ENCODE peak calls at places on chromosomes 6 and 20, in four cellular contexts. One of them, this sample, is unnamed.

GRCh38 chr6:134295953-134296553 is 21.9 kb downstream of the SGK1 start:
- DNase-seq in left lung: no peak
- DNase-seq in H1: no peak
- DNase-seq in upper lobe of right lung: no peak
- DNase-seq in this sample: no peak

GRCh38 chr6:24666097-24666615 is 543 bp downstream of the TDP2 start:
- DNase-seq in left lung: peak
- DNase-seq in upper lobe of right lung: peak
- DNase-seq in H1: no peak
- DNase-seq in this sample: peak

GRCh38 chr6:89597988-89598387 is 40.6 kb downstream of the LYRM2 start:
- DNase-seq in H1: no peak
- DNase-seq in upper lobe of right lung: no peak
- DNase-seq in left lung: no peak
- DNase-seq in this sample: no peak

GRCh38 chr6:6697620-6698019 is 109.1 kb downstream of the LY86 start:
- DNase-seq in H1: no peak
- DNase-seq in left lung: no peak
- DNase-seq in upper lobe of right lung: no peak
- DNase-seq in this sample: no peak

GRCh38 chr6:43915213-43915869 is 145.3 kb downstream of the VEGFA start:
- DNase-seq in left lung: no peak
- DNase-seq in H1: no peak
- DNase-seq in upper lobe of right lung: no peak
- DNase-seq in this sample: peak

GRCh38 chr6:25331085-25331685 is 52.0 kb downstream of the CARMIL1 start:
- DNase-seq in H1: no peak
- DNase-seq in left lung: no peak
- DNase-seq in upper lobe of right lung: no peak
- DNase-seq in this sample: no peak

GRCh38 chr20:11891827-11892521 is 25.7 kb upstream of the BTBD3 start:
- DNase-seq in H1: peak
- DNase-seq in upper lobe of right lung: no peak
- DNase-seq in left lung: peak
- DNase-seq in this sample: peak

GRCh38 chr6:163457637-163458561 is 43.4 kb downstream of the QKI start:
- DNase-seq in upper lobe of right lung: no peak
- DNase-seq in left lung: no peak
- DNase-seq in H1: no peak
- DNase-seq in this sample: no peak

GRCh38 chr6:31776961-31777666 is at the start of gene VWA7:
- DNase-seq in H1: peak
- DNase-seq in upper lobe of right lung: peak
- DNase-seq in left lung: peak
- DNase-seq in this sample: peak

GRCh38 chr6:43242908-43243648 is at the start of gene TTBK1:
- DNase-seq in left lung: no peak
- DNase-seq in H1: peak
- DNase-seq in upper lobe of right lung: no peak
- DNase-seq in this sample: no peak

GRCh38 chr20:36298061-36298460 is 8.1 kb upstream of the DLGAP4 start:
- DNase-seq in upper lobe of right lung: no peak
- DNase-seq in H1: no peak
- DNase-seq in left lung: no peak
- DNase-seq in this sample: no peak

GRCh38 chr20:9884061-9884460 is 45.2 kb upstream of the PAK5 start:
- DNase-seq in upper lobe of right lung: no peak
- DNase-seq in left lung: no peak
- DNase-seq in H1: no peak
- DNase-seq in this sample: no peak

GRCh38 chr20:42255820-42256219 is 637.6 kb upstream of the CHD6 start:
- DNase-seq in H1: no peak
- DNase-seq in left lung: no peak
- DNase-seq in upper lobe of right lung: no peak
- DNase-seq in this sample: no peak

GRCh38 chr20:32089637-32090330 is 19.7 kb upstream of the TM9SF4 start:
- DNase-seq in H1: no peak
- DNase-seq in left lung: no peak
- DNase-seq in upper lobe of right lung: no peak
- DNase-seq in this sample: no peak

GRCh38 chr6:44983467-44984365 is 344.4 kb upstream of the RUNX2 start:
- DNase-seq in upper lobe of right lung: no peak
- DNase-seq in left lung: no peak
- DNase-seq in H1: no peak
- DNase-seq in this sample: no peak

GRCh38 chr6:90285611-90286381 is 10.8 kb downstream of the BACH2 start:
- DNase-seq in upper lobe of right lung: peak
- DNase-seq in H1: no peak
- DNase-seq in left lung: peak
- DNase-seq in this sample: peak

GRCh38 chr6:31083742-31084354 is 28.5 kb downstream of the C6orf15 start:
- DNase-seq in upper lobe of right lung: no peak
- DNase-seq in H1: peak
- DNase-seq in left lung: no peak
- DNase-seq in this sample: no peak

GRCh38 chr20:10239954-10240353 is 21.3 kb downstream of the SNAP25 start:
- DNase-seq in upper lobe of right lung: peak
- DNase-seq in left lung: peak
- DNase-seq in H1: no peak
- DNase-seq in this sample: peak

GRCh38 chr6:169782966-169783760 is 31.7 kb downstream of the ERMARD start:
- DNase-seq in upper lobe of right lung: no peak
- DNase-seq in H1: peak
- DNase-seq in left lung: no peak
- DNase-seq in this sample: no peak

GRCh38 chr6:4460595-4461475 is 315.4 kb upstream of the CDYL start:
- DNase-seq in H1: no peak
- DNase-seq in upper lobe of right lung: no peak
- DNase-seq in left lung: no peak
- DNase-seq in this sample: no peak

GRCh38 chr20:23970049-23970448 is 18.5 kb downstream of the GGTLC1 start:
- DNase-seq in upper lobe of right lung: no peak
- DNase-seq in H1: peak
- DNase-seq in left lung: no peak
- DNase-seq in this sample: no peak

DNA sequence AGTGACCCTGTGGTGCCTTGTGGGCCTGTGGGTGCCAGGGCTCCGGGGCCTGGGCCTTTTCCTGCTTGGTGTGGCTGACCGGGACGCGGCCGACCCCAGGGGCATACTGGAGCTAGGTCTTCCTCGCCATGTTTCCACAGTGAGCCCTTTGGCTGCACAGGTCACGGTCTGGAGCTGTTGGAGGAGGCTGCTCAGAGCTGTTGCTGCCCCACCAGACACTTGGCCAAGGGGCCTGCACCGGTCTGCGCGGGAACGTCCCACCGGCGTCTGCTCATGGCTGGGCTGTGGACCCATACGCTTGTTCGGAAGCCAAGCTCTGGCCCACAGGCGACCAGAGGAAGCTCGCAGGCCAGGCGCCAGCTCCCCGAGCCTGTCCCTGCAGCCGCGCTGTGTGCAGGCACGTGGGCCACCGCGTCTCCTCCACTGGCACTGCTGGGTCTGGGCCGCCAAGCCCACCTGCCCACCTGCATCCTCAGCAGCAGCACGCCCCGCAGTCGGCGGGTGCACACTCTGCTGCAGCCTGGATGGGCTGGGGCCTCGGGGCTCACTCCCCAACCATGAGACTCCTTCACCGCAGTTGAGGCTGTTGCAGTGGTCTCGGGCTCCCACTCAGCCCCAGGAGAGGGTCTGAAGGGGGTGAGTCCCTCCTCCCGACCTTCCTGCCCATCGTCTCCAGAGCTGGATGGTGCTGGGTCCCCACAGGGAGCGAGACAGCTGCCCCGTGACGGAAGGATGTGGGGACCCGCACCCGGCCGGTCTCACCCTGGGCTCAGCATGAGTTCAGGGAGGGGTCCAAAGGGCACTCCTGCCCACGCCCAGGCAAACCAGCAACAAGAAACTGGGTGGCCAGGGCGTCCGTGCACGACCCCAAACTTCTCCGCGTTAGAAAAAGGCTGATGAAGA is 15.5 kb upstream of the TCFL5 start:
- DNase-seq in H1: no peak
- DNase-seq in upper lobe of right lung: no peak
- DNase-seq in left lung: peak
- DNase-seq in this sample: no peak
- H3K27ac ChIP-seq in H1: no peak
- H3K27ac ChIP-seq in upper lobe of right lung: peak
- H3K27ac ChIP-seq in left lung: peak
- H3K27ac ChIP-seq in this sample: peak

DNA sequence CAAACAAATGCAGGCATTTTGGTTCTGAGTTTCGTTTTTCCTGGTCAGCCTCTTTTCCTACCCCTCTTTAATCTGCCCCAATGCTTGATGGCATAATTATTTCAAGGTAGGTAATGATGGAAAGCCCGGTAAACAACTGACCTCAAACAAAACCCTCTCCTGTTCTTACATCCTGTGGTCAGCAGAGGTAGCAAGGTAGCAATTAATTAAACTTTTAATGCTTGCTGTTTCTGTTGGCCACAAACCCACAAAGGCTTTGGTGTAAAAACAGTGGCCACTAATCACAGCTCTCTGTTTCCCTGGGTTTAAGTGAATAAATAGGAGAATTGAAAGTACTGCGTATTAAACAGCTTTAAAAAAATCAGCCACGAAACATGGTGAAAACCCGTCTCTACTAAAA is 261.5 kb upstream of the SOX4 start:
- DNase-seq in H1: no peak
- DNase-seq in upper lobe of right lung: no peak
- DNase-seq in left lung: no peak
- DNase-seq in this sample: no peak
- TF ChIP-seq CTCF in H1: no peak
- TF ChIP-seq CTCF in upper lobe of right lung: no peak
- TF ChIP-seq CTCF in left lung: no peak
- TF ChIP-seq CTCF in this sample: no peak

DNA sequence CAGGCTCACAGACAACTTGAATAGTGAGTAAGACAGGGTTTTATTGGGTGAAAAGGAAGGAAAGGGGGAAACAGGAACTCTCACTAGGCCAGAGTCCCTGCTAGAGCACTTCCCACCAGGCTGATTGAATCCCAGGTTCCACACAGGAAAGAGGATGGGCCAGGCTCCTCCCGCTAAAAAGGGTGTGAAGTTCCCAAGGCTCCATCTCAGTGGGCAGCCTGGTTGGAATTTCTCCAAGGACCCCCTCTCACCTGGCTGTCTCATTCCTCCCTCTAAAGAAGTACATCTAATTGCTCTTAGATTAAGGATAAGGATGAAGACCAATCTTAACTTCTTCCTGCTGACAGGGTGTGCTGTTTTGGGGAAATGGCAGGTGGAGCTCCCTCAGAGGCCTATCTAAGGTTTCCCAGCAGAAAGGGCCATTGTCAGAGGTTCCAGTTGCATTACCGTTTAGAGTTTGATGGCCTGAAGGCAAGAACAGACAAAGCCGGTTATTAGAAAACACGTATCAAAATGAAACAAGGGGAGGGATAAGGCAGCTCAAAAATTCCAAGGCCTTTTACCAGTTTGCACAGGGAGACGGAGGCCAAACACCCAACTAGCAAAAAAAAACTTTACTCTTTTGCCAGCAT is 21.5 kb downstream of the COL19A1 start:
- DNase-seq in left lung: no peak
- DNase-seq in H1: no peak
- DNase-seq in upper lobe of right lung: no peak
- DNase-seq in this sample: no peak
- H3K27ac ChIP-seq in left lung: no peak
- H3K27ac ChIP-seq in H1: no peak
- H3K27ac ChIP-seq in upper lobe of right lung: no peak
- H3K27ac ChIP-seq in this sample: no peak

DNA sequence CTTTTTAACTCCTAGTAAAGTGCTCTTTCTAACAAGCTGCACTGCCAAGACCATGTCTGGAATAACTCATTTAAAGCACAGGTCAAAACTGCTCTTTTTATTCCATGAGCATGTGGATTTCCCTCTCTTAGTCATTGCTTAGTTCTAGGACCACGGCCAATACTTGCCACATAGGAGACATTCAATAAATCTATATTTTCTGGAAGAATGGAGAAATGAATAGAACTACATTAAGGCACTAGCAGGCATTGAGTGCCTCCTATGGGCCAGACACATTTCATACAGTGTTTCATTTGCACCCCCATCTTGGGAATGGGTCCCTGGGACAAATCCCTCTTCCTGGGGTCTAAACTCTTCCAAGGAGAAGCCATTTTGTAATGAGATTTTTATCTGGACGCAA is 552.8 kb upstream of the CITED2 start:
- DNase-seq in left lung: no peak
- DNase-seq in upper lobe of right lung: no peak
- DNase-seq in H1: no peak
- DNase-seq in this sample: no peak
- TF ChIP-seq CTCF in left lung: peak
- TF ChIP-seq CTCF in upper lobe of right lung: peak
- TF ChIP-seq CTCF in H1: no peak
- TF ChIP-seq CTCF in this sample: peak

DNA sequence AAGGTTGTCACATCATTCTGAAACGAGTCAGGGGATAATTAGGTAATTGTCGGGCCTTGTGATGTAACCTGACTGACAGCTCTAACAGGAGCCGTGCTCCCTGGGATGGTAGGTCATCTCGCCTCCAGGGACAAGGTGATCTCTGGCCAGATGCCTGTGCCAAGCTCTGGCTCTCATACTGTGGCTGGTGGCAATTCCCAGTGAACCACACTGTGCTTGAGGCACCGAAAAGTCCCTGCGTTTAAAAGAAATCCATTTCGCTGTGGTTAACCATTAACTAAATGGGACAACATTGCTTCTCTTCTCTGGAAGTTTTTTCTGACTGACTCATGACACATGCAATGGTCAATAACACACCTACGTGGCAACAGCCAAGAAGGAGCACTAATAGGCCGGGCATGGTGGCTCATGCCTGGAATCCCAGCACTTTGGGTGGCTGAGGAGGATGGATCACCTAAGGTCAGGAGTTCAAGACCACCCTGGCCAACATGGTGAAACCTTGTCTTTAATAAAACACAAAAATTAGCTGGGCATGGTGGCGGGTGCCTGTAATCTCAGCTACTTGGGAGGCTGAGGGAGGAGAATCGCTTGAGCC is 669.2 kb downstream of the PRKN start:
- DNase-seq in upper lobe of right lung: no peak
- DNase-seq in left lung: no peak
- DNase-seq in H1: no peak
- DNase-seq in this sample: no peak
- H3K27ac ChIP-seq in upper lobe of right lung: no peak
- H3K27ac ChIP-seq in left lung: no peak
- H3K27ac ChIP-seq in H1: no peak
- H3K27ac ChIP-seq in this sample: no peak

GRCh38 chr6:112282217-112282616 is 27.9 kb upstream of the LAMA4 start:
- DNase-seq in left lung: peak
- DNase-seq in H1: no peak
- DNase-seq in upper lobe of right lung: no peak
- DNase-seq in this sample: peak
- TF ChIP-seq CTCF in left lung: no peak
- TF ChIP-seq CTCF in H1: peak
- TF ChIP-seq CTCF in upper lobe of right lung: peak
- TF ChIP-seq CTCF in this sample: peak